ENCODE peak calls at places on chromosomes 12 and 14, in four cellular contexts. R, Y, I and U are unnamed samples.

GRCh38 chr14:92341791-92342190 is 18.8 kb downstream of the SLC24A4 start:
- DNase-seq in R (no peak), Y (no peak), I (no peak), U (no peak)

GRCh38 chr12:2302711-2303255 is 250.0 kb downstream of the CACNA1C start:
- DNase-seq in R (no peak), Y (no peak), I (no peak), U (no peak)

GRCh38 chr12:92518071-92518470 is 184.7 kb upstream of the PLEKHG7 start:
- DNase-seq in R (no peak), Y (no peak), I (no peak), U (no peak)

GRCh38 chr12:1630827-1631591 is 2.0 kb downstream of the WNT5B start:
- DNase-seq in R (peak; percentile 66), Y (peak; percentile 80), I (no peak), U (no peak)

GRCh38 chr12:107564946-107565345 is 120.7 kb upstream of the PWP1 start:
- DNase-seq in R (peak; percentile 65), Y (peak; percentile 59), I (no peak), U (no peak)

GRCh38 chr12:53115891-53116675 is 12.8 kb downstream of the SOAT2 start:
- DNase-seq in R (peak; percentile 13), Y (no peak), I (no peak), U (no peak)

GRCh38 chr12:92134638-92135274 is 10.9 kb downstream of the BTG1 start:
- DNase-seq in R (no peak), Y (no peak), I (no peak), U (no peak)

GRCh38 chr14:100982764-100983163 is 79.2 kb upstream of the RTL1 start:
- DNase-seq in R (no peak), Y (no peak), I (no peak), U (no peak)

GRCh38 chr14:68255697-68256178 is 436.2 kb downstream of the RAD51B start:
- DNase-seq in R (no peak), Y (no peak), I (no peak), U (no peak)

GRCh38 chr12:2498961-2499500 is 295.7 kb upstream of the FKBP4 start:
- DNase-seq in R (no peak), Y (peak; percentile 6), I (no peak), U (no peak)

GRCh38 chr14:68873379-68873778 is 80.5 kb upstream of the ZFP36L1 start:
- DNase-seq in R (no peak), Y (no peak), I (no peak), U (no peak)

GRCh38 chr12:121114019-121114639 is 18.5 kb upstream of the P2RX7 start:
- DNase-seq in R (no peak), Y (no peak), I (no peak), U (no peak)

GRCh38 chr12:24750263-24750662 is 198.6 kb downstream of the BCAT1 start:
- DNase-seq in R (no peak), Y (no peak), I (no peak), U (no peak)

DNA sequence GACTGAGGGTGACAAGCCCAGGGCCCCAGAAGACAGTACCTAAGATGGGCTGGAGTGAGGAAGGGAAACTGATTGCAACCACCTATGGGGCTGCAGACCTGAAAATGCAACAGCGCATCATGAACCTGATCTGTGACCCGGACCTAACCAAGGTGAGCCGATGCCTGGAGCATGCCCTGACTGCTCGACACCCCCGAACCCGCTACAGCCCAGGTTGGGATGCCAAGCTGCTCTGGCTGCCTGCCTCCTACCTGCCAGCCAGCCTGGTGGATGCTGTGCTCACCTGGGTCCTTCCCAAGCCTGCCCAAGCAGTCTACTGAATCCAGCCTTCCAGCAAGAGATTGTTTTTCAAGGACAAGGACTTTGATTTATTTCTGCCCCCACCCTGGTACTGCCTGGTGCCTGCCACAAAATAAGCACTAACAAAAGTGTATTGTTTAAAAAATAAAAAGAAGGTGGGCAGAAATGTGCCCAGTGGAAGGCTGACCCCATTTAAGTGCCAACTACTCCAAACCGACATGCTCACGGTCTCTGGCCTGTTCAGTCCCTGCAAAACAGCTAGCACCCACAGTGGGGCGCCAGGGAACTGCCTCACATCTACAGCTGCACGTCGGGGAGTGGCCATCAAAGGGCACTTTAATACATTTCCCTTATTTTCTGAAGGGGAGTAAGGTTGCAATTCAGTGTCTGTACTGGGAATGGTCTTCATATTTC is 4.2 kb downstream of the RDH5 start:
- DNase-seq in R (peak; percentile 85), Y (peak; percentile 75), I (peak; percentile 76), U (no peak)
- H3K36me3 ChIP-seq in R (peaks cover 26% of the 10 kb centered on the region), Y (peaks cover 10% of the 10 kb centered on the region), I (peaks cover 17% of the 10 kb centered on the region), U (peaks cover 2% of the 10 kb centered on the region)

DNA sequence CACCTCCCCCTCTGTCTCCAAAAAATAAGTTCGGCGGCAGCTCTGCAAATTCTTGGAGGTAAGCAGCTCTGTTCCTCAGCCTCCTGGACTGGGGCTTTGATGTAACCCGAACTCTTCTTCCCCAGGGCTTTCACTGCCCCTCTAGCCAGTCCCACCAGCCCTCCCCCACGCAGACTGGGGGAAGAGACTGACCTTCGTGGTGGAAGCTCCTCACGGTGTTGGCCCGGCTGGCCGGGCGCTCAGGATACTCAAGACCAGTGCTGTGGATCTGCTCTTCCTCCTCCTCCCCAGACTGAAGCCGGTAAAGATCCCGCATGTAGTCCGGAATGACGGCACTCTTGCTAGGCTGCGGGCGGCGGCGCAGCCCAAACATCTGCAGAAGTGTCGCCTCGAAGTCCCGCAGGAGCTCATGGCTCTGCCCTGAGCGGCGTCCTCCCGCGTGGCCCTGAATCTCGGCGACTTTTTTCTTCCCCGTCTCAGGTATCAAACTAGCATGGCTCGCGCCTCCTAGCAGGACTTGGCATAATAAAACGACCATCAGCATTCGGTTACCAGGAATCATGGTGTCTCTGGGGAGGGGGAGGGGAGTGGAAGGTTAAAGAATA is 4.9 kb downstream of the BMP4 start:
- DNase-seq in R (peak; percentile 71), Y (peak; percentile 63), I (no peak), U (no peak)
- H3K4me3 ChIP-seq in R (peak overlapping the region; percentile 62), Y (peak overlapping the region; percentile 20), I (peak overlapping the region; percentile 65), U (peak overlapping the region; percentile 11)

GRCh38 chr14:104359301-104359968 is 220.1 kb upstream of the C14orf180 start:
- DNase-seq in R (peak; percentile 61), Y (no peak), I (peak; percentile 39), U (no peak)
- H3K27me3 ChIP-seq in R (no peaks in the 10 kb centered on the region), Y (no peaks in the 10 kb centered on the region), I (no peaks in the 10 kb centered on the region), U (peaks cover 2% of the 10 kb centered on the region)

GRCh38 chr14:80933282-80933681 is 8.3 kb downstream of the CEP128 start:
- DNase-seq in R (no peak), Y (no peak), I (no peak), U (no peak)
- H3K36me3 ChIP-seq in R (no peaks in the 10 kb centered on the region), Y (no peaks in the 10 kb centered on the region), I (no peaks in the 10 kb centered on the region), U (no peaks in the 10 kb centered on the region)